ENCODE peak calls at places on chromosome 17, in six cellular contexts. L is stomach, T is GM23248, Z is esophagus squamous epithelium, X is Karpas-422, H is ovary. D is an unnamed sample.

GRCh38 chr17:29129731-29130130 is 50.5 kb downstream of the MYO18A start:
- DNase-seq in L (no peak), T (no peak), Z (no peak), X (no peak), H (no peak), D (no peak)

GRCh38 chr17:40425741-40426140 is 8.0 kb upstream of the TOP2A start:
- DNase-seq in L (no peak), T (no peak), Z (no peak), X (no peak), H (no peak), D (no peak)

GRCh38 chr17:57902800-57903759 is 52.1 kb downstream of the CUEDC1 start:
- DNase-seq in L (peak; percentile 95), T (peak; percentile 93), Z (peak; percentile 39), X (peak; percentile 57), H (no peak), D (peak; percentile 65)

GRCh38 chr17:29746669-29747068 is 124.0 kb upstream of the CORO6 start:
- DNase-seq in L (no peak), T (no peak), Z (no peak), X (no peak), H (no peak), D (no peak)

GRCh38 chr17:9668532-9668931 is 23.2 kb downstream of the USP43 start:
- DNase-seq in L (no peak), T (peak; percentile 9), Z (no peak), X (no peak), H (no peak), D (no peak)

GRCh38 chr17:74697477-74697876 is 15.2 kb downstream of the CD300LF start:
- DNase-seq in L (no peak), T (no peak), Z (no peak), X (no peak), H (no peak), D (no peak)

GRCh38 chr17:83093506-83093905 is 14.1 kb downstream of the METRNL start:
- DNase-seq in L (no peak), T (no peak), Z (no peak), X (no peak), H (no peak), D (no peak)

GRCh38 chr17:79072544-79072943 is 2.1 kb upstream of the ENGASE start:
- DNase-seq in L (no peak), T (no peak), Z (no peak), X (no peak), H (no peak), D (no peak)

GRCh38 chr17:70107441-70107840 is 32.4 kb downstream of the KCNJ16 start:
- DNase-seq in L (no peak), T (peak; percentile 8), Z (no peak), X (no peak), H (no peak), D (no peak)

GRCh38 chr17:79022507-79022991 is 1.4 kb upstream of the C1QTNF1 start:
- DNase-seq in L (peak; percentile 63), T (no peak), Z (no peak), X (no peak), H (no peak), D (no peak)

GRCh38 chr17:64332502-64332901 is 58.2 kb downstream of the PECAM1 start:
- DNase-seq in L (no peak), T (no peak), Z (no peak), X (no peak), H (no peak), D (no peak)

GRCh38 chr17:31371511-31372097 is 19.9 kb upstream of the RAB11FIP4 start:
- DNase-seq in L (no peak), T (peak; percentile 54), Z (no peak), X (no peak), H (no peak), D (no peak)

GRCh38 chr17:44842748-44843147 is 4.9 kb upstream of the HIGD1B start:
- DNase-seq in L (no peak), T (peak; percentile 23), Z (no peak), X (no peak), H (no peak), D (no peak)

GRCh38 chr17:73586153-73586906 is 57.9 kb downstream of the SDK2 start:
- DNase-seq in L (no peak), T (peak; percentile 22), Z (no peak), X (no peak), H (no peak), D (no peak)

GRCh38 chr17:67531291-67531690 is 154.2 kb downstream of the PITPNC1 start:
- DNase-seq in L (no peak), T (no peak), Z (no peak), X (no peak), H (no peak), D (no peak)

GRCh38 chr17:79810138-79811027 is 13.5 kb upstream of the CBX8 start:
- DNase-seq in L (peak; percentile 84), T (peak; percentile 86), Z (no peak), X (peak; percentile 94), H (no peak), D (peak; percentile 80)

GRCh38 chr17:31582151-31582907 is 190.9 kb downstream of the RAB11FIP4 start:
- DNase-seq in L (peak; percentile 66), T (peak; percentile 78), Z (no peak), X (no peak), H (no peak), D (peak; percentile 25)

GRCh38 chr17:13435230-13435629 is 166.5 kb downstream of the HS3ST3A1 start:
- DNase-seq in L (no peak), T (no peak), Z (no peak), X (no peak), H (no peak), D (no peak)

GRCh38 chr17:39981207-39982068 is 831 bp downstream of the PSMD3 start:
- DNase-seq in L (no peak), T (peak; percentile 31), Z (no peak), X (peak; percentile 61), H (no peak), D (no peak)

GRCh38 chr17:54968259-54968953 is at the start of the genes COX11 and STXBP4:
- DNase-seq in L (peak; percentile 96), T (peak; percentile 97), Z (peak; percentile 79), X (peak; percentile 98), H (peak; percentile 91), D (peak; percentile 91)

GRCh38 chr17:45969726-45970125 is 29.3 kb upstream of the STH start:
- DNase-seq in L (no peak), T (no peak), Z (no peak), X (no peak), H (no peak), D (no peak)

GRCh38 chr17:45968732-45969131 is 30.3 kb upstream of the STH start:
- DNase-seq in L (no peak), T (no peak), Z (no peak), X (no peak), H (no peak), D (no peak)

GRCh38 chr17:45971698-45972141 is 27.3 kb upstream of the STH start:
- DNase-seq in L (no peak), T (no peak), Z (no peak), X (peak; percentile 54), H (no peak), D (no peak)

GRCh38 chr17:45972531-45972930 is 26.5 kb upstream of the STH start:
- DNase-seq in L (no peak), T (no peak), Z (no peak), X (no peak), H (no peak), D (no peak)

GRCh38 chr17:45970659-45971058 is 28.4 kb upstream of the STH start:
- DNase-seq in L (no peak), T (no peak), Z (no peak), X (no peak), H (no peak), D (no peak)
- H3K4me3 ChIP-seq in L (no peak overlapping the region), T (no peak overlapping the region), Z (no peak overlapping the region), X (no peak overlapping the region), H (no peak overlapping the region), D (no peak overlapping the region)

GRCh38 chr17:38424297-38424972 is 3.8 kb upstream of the ARHGAP23 start:
- DNase-seq in L (no peak), T (no peak), Z (no peak), X (no peak), H (no peak), D (no peak)

GRCh38 chr17:38427160-38427949 is 909 bp upstream of the ARHGAP23 start:
- DNase-seq in L (no peak), T (no peak), Z (no peak), X (no peak), H (no peak), D (no peak)

GRCh38 chr17:38426441-38426840 is 1.8 kb upstream of the ARHGAP23 start:
- DNase-seq in L (no peak), T (no peak), Z (no peak), X (no peak), H (no peak), D (no peak)

GRCh38 chr17:38425744-38426143 is 2.5 kb upstream of the ARHGAP23 start:
- DNase-seq in L (no peak), T (no peak), Z (no peak), X (no peak), H (no peak), D (no peak)

DNA sequence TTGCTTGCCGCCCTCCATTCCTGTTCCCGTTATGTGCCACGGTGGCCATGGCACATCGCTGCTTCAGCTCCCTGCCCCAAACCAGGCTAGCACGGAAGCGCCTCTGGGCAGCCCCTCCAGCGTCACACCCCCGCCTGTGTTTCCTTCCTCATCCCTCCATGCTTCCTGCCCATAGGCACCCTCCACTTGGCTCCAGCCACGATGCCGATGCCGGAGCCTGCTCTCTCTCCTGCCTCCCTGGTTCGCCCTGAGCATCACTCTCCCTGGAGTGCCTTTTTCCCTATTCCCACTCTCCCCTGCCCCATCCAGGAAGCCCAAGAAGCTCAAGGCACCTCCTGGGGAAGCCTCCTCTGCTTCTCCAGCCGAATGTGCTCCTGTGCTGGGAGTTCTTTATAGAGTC is 3.2 kb upstream of the ARHGAP23 start:
- DNase-seq in L (no peak), T (no peak), Z (no peak), X (no peak), H (no peak), D (no peak)
- H3K4me1 ChIP-seq in L (peaks cover 33% of the 10 kb centered on the region), T (peaks cover 25% of the 10 kb centered on the region), Z (peaks cover 93% of the 10 kb centered on the region), X (peaks cover 24% of the 10 kb centered on the region), H (peaks cover 7% of the 10 kb centered on the region), D (peaks cover 7% of the 10 kb centered on the region)

DNA sequence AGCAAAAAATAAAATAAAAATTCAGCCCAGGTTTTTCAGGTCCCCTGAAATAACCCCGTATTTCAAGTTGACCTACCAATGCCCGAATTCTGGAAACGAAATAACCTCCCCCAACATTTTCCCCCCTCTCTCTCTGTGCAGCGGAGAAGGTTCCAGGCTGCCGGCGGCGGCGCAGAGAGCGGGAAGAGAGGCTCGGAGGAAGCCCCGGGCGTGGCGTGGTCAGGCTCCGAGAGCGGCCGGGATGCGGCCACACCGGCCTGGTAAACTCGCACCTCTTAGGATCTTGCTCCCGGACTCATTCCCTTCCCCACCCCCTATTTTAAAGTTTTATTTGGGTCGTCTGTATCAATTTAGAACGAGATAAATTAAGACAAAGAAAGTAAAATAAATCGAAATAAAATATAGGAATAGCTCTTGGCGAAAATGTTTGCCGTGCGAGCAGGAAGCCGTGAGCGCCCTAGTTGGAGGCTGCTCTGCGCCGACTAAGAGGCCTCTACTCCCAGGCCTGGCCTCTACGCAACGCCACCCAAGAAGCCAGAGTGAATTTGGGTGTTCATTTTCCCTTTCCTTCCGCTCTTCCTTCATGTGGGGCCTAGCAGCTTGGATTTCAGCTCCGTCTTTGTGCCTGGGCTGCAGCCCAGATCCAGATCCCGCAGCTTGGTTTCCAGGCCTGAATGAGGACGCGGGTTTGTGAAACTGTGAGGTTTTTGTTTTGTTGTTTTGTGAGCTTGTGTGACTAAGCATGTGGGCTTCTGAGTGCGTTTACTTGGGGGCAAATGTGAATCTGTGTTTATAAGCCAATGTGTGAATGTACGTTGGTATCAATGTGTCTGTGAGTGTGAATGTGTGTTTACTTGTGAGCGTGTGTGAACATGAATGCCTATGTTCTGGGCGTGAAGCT is 1.5 kb upstream of the HOXB6 start:
- DNase-seq in L (no peak), T (no peak), Z (no peak), X (no peak), H (no peak), D (no peak)
- H3K4me3 ChIP-seq in L (no peak overlapping the region), T (no peak overlapping the region), Z (no peak overlapping the region), X (no peak overlapping the region), H (no peak overlapping the region), D (no peak overlapping the region)

GRCh38 chr17:5608696-5609095 is 24.4 kb upstream of the NLRP1 start:
- DNase-seq in L (no peak), T (no peak), Z (no peak), X (no peak), H (no peak), D (no peak)
- H3K4me1 ChIP-seq in L (no peaks in the 10 kb centered on the region), T (no peaks in the 10 kb centered on the region), Z (no peaks in the 10 kb centered on the region), X (no peaks in the 10 kb centered on the region), H (no peaks in the 10 kb centered on the region), D (no peaks in the 10 kb centered on the region)